ENCODE peak calls at places on chromosomes 2 and 18, in nine cellular contexts. Y is mucosa of descending colon, Q is DND-41, P is thyroid gland, R is mammary epithelial cell, B is epithelial cell of esophagus, M is tibial nerve, C is epithelial cell of proximal tubule, E is AG04450. Z is an unnamed sample.

GRCh38 chr2:12501469-12502147 is 215.1 kb upstream of the TRIB2 start:
- DNase-seq in M (no peak), Y (peak), P (peak), E (no peak), Q (peak), C (no peak), R (peak), B (peak), Z (no peak)

GRCh38 chr2:30949435-30949834 is 142.2 kb upstream of the CAPN13 start:
- DNase-seq in P (no peak), B (no peak), Q (no peak), R (no peak), Y (no peak), C (no peak), M (no peak), E (no peak), Z (no peak)

GRCh38 chr2:194323740-194324139 is 1333.3 kb upstream of the SLC39A10 start:
- DNase-seq in Q (no peak), M (no peak), E (no peak), R (no peak), C (no peak), Y (no peak), P (no peak), B (no peak), Z (no peak)

GRCh38 chr2:101967826-101968498 is 23.8 kb upstream of the IL1R2 start:
- DNase-seq in E (no peak), B (no peak), Y (peak), R (no peak), Q (no peak), P (peak), C (no peak), M (no peak), Z (peak)

GRCh38 chr2:101349893-101350662 is 37.2 kb downstream of the CREG2 start:
- DNase-seq in E (peak), C (no peak), B (peak), R (peak), Q (peak), Y (no peak), M (no peak), P (no peak), Z (peak)

GRCh38 chr2:168560817-168561485 is 104.9 kb downstream of the CERS6 start:
- DNase-seq in B (peak), Y (no peak), Q (no peak), C (no peak), E (no peak), P (no peak), M (no peak), R (no peak), Z (no peak)

GRCh38 chr18:13470555-13471494 is 252.3 kb downstream of the LDLRAD4 start:
- DNase-seq in E (no peak), Q (no peak), Y (no peak), M (no peak), B (no peak), C (no peak), P (peak), R (no peak), Z (no peak)

GRCh38 chr2:105854972-105855371 is 110.3 kb downstream of the NCK2 start:
- DNase-seq in Q (no peak), M (no peak), E (no peak), B (no peak), Y (no peak), P (no peak), R (no peak), C (no peak), Z (no peak)

GRCh38 chr18:3305354-3305762 is 43.4 kb downstream of the MYL12B start:
- DNase-seq in C (peak), E (peak), Q (no peak), P (no peak), Y (no peak), M (no peak), B (peak), R (peak), Z (peak)

GRCh38 chr2:85308951-85309555 is 18.7 kb downstream of the TGOLN2 start:
- DNase-seq in B (no peak), M (no peak), Y (peak), R (no peak), E (no peak), C (no peak), P (peak), Q (no peak), Z (no peak)

GRCh38 chr2:215620528-215620927 is 184.7 kb upstream of the FN1 start:
- DNase-seq in R (no peak), B (no peak), P (no peak), Q (no peak), M (no peak), Y (no peak), C (no peak), E (no peak), Z (no peak)

GRCh38 chr2:10977003-10977402 is 65.3 kb downstream of the KCNF1 start:
- DNase-seq in Q (no peak), Y (no peak), E (no peak), B (no peak), M (no peak), P (no peak), C (no peak), R (no peak), Z (no peak)

GRCh38 chr2:37284386-37284785 is 40.2 kb downstream of the PRKD3 start:
- DNase-seq in M (no peak), E (no peak), C (no peak), R (no peak), P (no peak), Q (no peak), B (no peak), Y (no peak), Z (no peak)

GRCh38 chr2:159518321-159519005 is 97.9 kb downstream of the BAZ2B start:
- DNase-seq in R (peak), B (peak), Q (no peak), Y (no peak), M (no peak), C (no peak), E (no peak), P (no peak), Z (no peak)

GRCh38 chr2:176424756-176425155 is 155.5 kb downstream of the MTX2 start:
- DNase-seq in Y (no peak), E (no peak), M (no peak), Q (no peak), C (no peak), P (no peak), B (no peak), R (no peak), Z (no peak)

GRCh38 chr2:110768591-110768990 is 36.2 kb downstream of the ACOXL start:
- DNase-seq in M (no peak), C (no peak), Y (no peak), B (no peak), E (no peak), P (no peak), R (no peak), Q (no peak), Z (no peak)

GRCh38 chr18:46338213-46338612 is 234.0 kb downstream of the HAUS1 start:
- DNase-seq in Q (no peak), C (no peak), E (no peak), M (no peak), R (no peak), B (no peak), P (no peak), Y (no peak), Z (no peak)

GRCh38 chr18:76528477-76529432 is 33.7 kb upstream of the ZNF516 start:
- DNase-seq in Y (peak), R (peak), P (peak), Q (no peak), B (peak), C (no peak), M (peak), E (peak), Z (no peak)

GRCh38 chr2:2413525-2413924 is 82.5 kb upstream of the MYT1L start:
- DNase-seq in Y (no peak), Q (no peak), E (no peak), P (no peak), B (no peak), M (no peak), R (no peak), C (no peak), Z (no peak)

DNA sequence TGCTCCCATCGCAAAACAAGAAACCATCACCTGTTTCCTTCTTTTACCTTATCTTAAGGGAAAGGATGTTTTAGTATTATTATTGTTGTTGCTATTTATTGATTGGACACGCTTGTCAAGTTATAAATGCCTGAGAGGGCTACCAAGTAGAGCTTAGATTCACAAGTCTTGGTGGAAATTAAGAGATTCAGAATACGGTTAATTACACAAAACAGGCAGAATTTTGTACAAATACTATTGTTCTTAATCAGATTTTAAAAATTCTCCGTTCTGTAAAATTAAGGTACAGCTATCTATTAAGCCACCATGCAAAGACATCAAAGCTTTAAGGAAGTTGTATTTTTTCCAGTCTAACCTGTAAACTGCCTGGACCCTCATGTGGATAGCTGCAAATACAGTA is 1.1 kb upstream of the ZNF521 start:
- DNase-seq in E (no peak), Q (no peak), C (no peak), M (no peak), Y (no peak), B (no peak), R (no peak), P (no peak), Z (no peak)
- H3K4me3 ChIP-seq in E (peak), Q (no peak), C (no peak), M (no peak), Y (no peak), B (no peak), R (no peak), P (no peak), Z (peak)

GRCh38 chr2:237901932-237902846 is 42.8 kb downstream of the RAMP1 start:
- DNase-seq in Q (no peak), R (no peak), E (no peak), P (no peak), M (no peak), C (no peak), Y (no peak), B (peak), Z (no peak)
- TF ChIP-seq CTCF in Q (peak), R (no peak), E (no peak), P (no peak), M (no peak), C (no peak), Y (no peak), B (no peak), Z (no peak)

GRCh38 chr2:68765739-68766377 is 31.2 kb downstream of the ARHGAP25 start:
- DNase-seq in Y (no peak), B (peak), R (no peak), C (no peak), E (no peak), Q (no peak), P (peak), M (no peak), Z (no peak)

GRCh38 chr2:68762112-68762511 is 27.5 kb downstream of the ARHGAP25 start:
- DNase-seq in E (no peak), M (no peak), Y (no peak), B (no peak), Q (no peak), R (no peak), P (no peak), C (no peak), Z (no peak)

GRCh38 chr2:68764781-68765385 is 30.3 kb downstream of the ARHGAP25 start:
- DNase-seq in C (no peak), M (no peak), B (no peak), R (no peak), Q (no peak), E (peak), P (no peak), Y (no peak), Z (no peak)

GRCh38 chr2:68764041-68764780 is 29.6 kb downstream of the ARHGAP25 start:
- DNase-seq in B (no peak), Y (no peak), M (no peak), C (no peak), R (no peak), E (no peak), P (no peak), Q (no peak), Z (no peak)

DNA sequence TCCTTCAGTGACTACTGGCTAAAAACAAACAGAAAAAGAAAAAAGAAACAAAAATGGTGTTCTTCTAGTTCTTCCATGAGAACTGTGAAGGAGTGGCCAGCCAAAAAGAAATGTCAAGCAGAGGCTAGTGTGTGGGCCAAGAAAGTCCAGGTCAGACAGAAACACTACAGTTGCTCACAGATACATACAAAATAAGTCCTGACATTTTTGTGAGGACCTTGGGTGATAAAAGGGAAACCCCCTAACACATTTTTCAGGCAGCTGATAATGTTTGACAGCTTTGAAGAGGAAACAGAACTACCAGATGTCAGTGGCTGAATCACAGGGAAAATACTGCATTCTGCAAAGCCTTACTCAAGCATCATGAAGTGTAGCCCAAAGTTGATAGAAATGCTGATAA is 28.1 kb downstream of the ARHGAP25 start:
- DNase-seq in P (no peak), C (no peak), E (no peak), B (no peak), M (no peak), R (no peak), Y (no peak), Q (no peak), Z (no peak)
- H3K4me3 ChIP-seq in P (no peak), C (no peak), E (no peak), B (no peak), M (no peak), R (no peak), Y (no peak), Q (peak), Z (no peak)

GRCh38 chr2:49934481-49934880 is 780.2 kb upstream of the FSHR start:
- DNase-seq in Q (no peak), M (no peak), R (no peak), E (no peak), Y (no peak), B (no peak), C (no peak), P (no peak), Z (no peak)
- TF ChIP-seq CTCF in Q (no peak), M (no peak), R (no peak), E (no peak), Y (no peak), B (no peak), C (no peak), P (no peak), Z (no peak)

GRCh38 chr2:218010116-218010837 is 7.5 kb upstream of the TNS1 start:
- DNase-seq in R (peak), P (peak), B (peak), Y (peak), C (no peak), E (no peak), Q (no peak), M (no peak), Z (no peak)

GRCh38 chr2:218009191-218010114 is 6.7 kb upstream of the TNS1 start:
- DNase-seq in B (no peak), P (no peak), Q (no peak), M (no peak), R (no peak), Y (no peak), E (no peak), C (no peak), Z (no peak)

GRCh38 chr2:218011641-218012040 is 8.8 kb upstream of the TNS1 start:
- DNase-seq in Q (no peak), Y (no peak), B (no peak), M (no peak), E (no peak), P (no peak), R (no peak), C (no peak), Z (no peak)

GRCh38 chr2:218012306-218012705 is 9.5 kb upstream of the TNS1 start:
- DNase-seq in Y (no peak), C (no peak), M (no peak), E (no peak), Q (no peak), P (no peak), B (no peak), R (no peak), Z (no peak)

DNA sequence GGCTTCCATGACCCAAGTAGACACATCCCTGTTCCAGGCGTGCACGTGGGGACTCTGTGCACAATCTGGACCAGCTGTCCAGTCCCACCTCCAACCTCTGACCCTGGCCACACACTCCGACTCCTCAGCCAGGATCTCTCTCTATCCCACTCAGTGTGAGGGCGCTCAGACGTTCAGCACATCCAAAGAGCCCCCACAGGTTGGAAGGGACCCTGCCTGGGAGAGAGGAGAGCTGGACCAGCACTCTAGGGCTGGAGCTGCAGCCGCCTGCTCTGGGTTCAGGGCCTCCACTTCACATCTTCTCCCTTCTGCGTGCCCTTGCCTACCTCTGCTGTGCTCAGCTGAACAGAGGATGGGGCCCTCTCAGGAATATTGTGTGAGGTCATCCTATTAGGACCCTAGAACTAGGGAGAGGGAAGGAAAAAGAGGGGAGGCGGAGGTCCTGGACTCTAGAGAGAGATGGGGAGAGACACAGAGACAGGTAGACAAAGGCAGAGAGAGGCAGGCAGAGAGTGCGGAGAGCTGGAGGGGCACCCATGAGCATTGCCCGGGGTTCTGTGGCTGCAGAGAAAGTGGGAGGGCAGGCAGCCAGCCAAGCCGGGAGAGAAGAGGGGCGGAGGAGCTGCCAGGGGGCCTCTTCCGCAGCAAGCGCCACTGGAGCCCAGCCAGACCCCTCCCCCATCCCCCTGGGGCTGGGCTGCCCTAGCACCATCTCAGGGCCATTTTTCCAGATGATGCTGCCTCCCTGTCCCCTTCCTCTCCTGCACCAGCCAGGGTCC is 8.2 kb upstream of the TNS1 start:
- DNase-seq in M (no peak), B (no peak), Y (no peak), E (no peak), R (no peak), C (no peak), Q (no peak), P (peak), Z (no peak)
- H3K4me3 ChIP-seq in M (no peak), B (no peak), Y (no peak), E (peak), R (no peak), C (no peak), Q (no peak), P (peak), Z (peak)

GRCh38 chr2:80062298-80062697 is 242.3 kb downstream of the LRRTM1 start:
- DNase-seq in M (no peak), Y (no peak), E (no peak), P (no peak), Q (no peak), C (no peak), B (no peak), R (no peak), Z (no peak)

GRCh38 chr2:80059381-80059907 is 245.1 kb downstream of the LRRTM1 start:
- DNase-seq in B (no peak), M (no peak), E (no peak), R (no peak), P (peak), Y (no peak), Q (no peak), C (no peak), Z (no peak)

GRCh38 chr2:80058562-80058961 is 246.0 kb downstream of the LRRTM1 start:
- DNase-seq in P (no peak), E (no peak), B (no peak), Y (no peak), M (no peak), R (no peak), Q (no peak), C (no peak), Z (peak)

GRCh38 chr2:80061881-80062280 is 242.7 kb downstream of the LRRTM1 start:
- DNase-seq in M (no peak), C (no peak), Q (peak), B (no peak), R (no peak), P (no peak), E (no peak), Y (no peak), Z (no peak)
- TF ChIP-seq CTCF in M (no peak), C (no peak), Q (no peak), B (no peak), R (no peak), P (no peak), E (no peak), Y (no peak), Z (no peak)

GRCh38 chr2:127485694-127486071 is 40.6 kb downstream of the IWS1 start:
- DNase-seq in Y (no peak), M (no peak), E (no peak), Q (no peak), C (no peak), B (no peak), R (no peak), P (no peak), Z (no peak)
- H3K4me3 ChIP-seq in Y (no peak), M (no peak), E (no peak), Q (no peak), C (no peak), B (no peak), R (no peak), P (no peak), Z (no peak)

DNA sequence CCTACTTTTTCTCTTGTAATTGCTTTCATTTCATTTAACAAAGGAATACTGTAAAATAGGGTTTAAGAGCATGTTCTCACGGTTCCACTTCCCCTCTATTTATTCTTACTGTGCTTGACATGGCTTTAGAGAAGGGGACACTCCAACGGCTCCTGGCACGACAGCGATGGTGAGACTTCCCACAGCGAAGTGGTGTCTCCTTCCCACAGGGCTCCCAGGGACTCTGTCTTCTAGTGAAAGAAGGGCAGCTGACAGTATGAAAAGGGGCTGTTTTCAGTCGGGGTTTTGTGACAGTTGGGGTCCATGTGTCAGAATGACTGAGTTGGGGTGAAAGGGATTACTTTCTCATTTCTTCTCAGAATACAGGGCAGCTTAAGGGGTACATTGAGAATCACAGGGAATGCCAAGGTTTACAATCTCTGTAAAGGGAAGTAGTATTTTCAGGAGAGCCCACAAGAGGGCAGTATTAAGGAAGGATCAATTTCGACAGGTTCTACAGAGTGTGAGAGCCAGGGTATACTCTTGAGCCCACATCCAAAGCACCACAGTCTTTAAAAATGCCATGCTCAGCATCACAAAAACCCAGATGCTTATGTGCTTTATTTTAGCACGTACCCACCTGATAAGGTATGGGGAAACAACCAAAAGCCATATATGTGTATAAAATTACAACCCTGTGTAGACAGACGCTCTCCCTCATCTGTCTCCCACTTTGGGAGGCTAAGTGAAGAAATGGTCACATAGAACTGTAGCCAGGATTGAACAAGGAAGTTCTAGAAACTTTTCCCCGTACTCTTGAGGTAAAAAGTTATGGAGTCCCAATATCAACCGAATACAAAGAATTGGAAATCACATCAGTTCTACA is 31.3 kb upstream of the RAPGEF4 start:
- DNase-seq in E (no peak), Y (peak), C (no peak), Q (no peak), M (no peak), R (peak), P (no peak), B (peak), Z (no peak)
- TF ChIP-seq CTCF in E (peak), Y (peak), C (peak), Q (peak), M (peak), R (peak), P (no peak), B (peak), Z (peak)

DNA sequence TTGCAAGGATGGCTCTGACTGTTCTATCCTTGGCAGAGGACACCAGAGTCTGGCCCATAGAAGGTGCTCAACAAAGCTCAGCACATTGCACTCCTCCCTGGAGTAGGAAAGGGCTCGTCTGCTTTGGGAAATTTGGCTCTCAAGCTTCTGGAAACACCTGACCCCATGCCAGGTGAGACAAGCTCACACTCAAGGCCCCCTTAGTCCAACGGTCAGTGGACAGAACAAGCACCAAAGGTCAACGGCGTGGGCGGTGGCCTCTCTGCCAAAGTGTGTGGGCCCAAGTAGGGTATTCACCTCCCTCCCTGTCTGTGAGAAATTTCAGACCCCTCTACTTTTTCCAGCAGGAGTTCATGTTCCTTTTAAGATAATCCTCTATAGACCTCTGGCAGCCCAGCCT is 2.0 kb upstream of the STEAP3 start:
- DNase-seq in C (no peak), M (no peak), Y (no peak), Q (no peak), B (no peak), P (no peak), E (no peak), R (no peak), Z (no peak)
- H3K4me3 ChIP-seq in C (no peak), M (no peak), Y (no peak), Q (no peak), B (no peak), P (no peak), E (no peak), R (no peak), Z (no peak)

Z was measured in astrocyte of the cerebellum.